ENCODE peak calls at places on chromosome 2, in six cellular contexts. Y, B, I, W, C and Q are unnamed samples.

GRCh38 chr2:58055027-58055786 is 8.6 kb downstream of the VRK2 start:
- DNase-seq in Y (no peak), I (no peak), B (no peak), C (no peak), W (no peak), Q (no peak)

GRCh38 chr2:118119158-118119715 is 31.0 kb downstream of the INSIG2 start:
- DNase-seq in B (no peak), W (no peak), Y (no peak), I (no peak), C (no peak), Q (no peak)

GRCh38 chr2:219812672-219813071 is 185.2 kb downstream of the SLC4A3 start:
- DNase-seq in I (no peak), B (no peak), W (no peak), Y (no peak), C (no peak), Q (no peak)

GRCh38 chr2:122643725-122644329 is 888.4 kb downstream of the TSN start:
- DNase-seq in C (no peak), B (no peak), W (peak), I (no peak), Y (no peak), Q (no peak)

GRCh38 chr2:133171396-133172004 is 396.8 kb downstream of the NCKAP5 start:
- DNase-seq in C (peak), Y (no peak), W (peak), I (no peak), B (no peak), Q (peak)

GRCh38 chr2:102005989-102006885 is 14.5 kb downstream of the IL1R2 start:
- DNase-seq in Y (no peak), B (no peak), I (no peak), W (peak), C (peak), Q (peak)

GRCh38 chr2:855177-855576 is 95.5 kb upstream of the SNTG2 start:
- DNase-seq in I (no peak), C (no peak), W (no peak), B (no peak), Y (no peak), Q (no peak)

GRCh38 chr2:130302164-130302886 is 40.4 kb upstream of the IMP4 start:
- DNase-seq in C (no peak), Y (peak), B (no peak), I (no peak), W (no peak), Q (no peak)

GRCh38 chr2:150859162-150859561 is 371.7 kb upstream of the RND3 start:
- DNase-seq in C (no peak), I (no peak), B (no peak), Y (no peak), W (no peak), Q (no peak)

GRCh38 chr2:224884188-224884587 is 158.1 kb downstream of the DOCK10 start:
- DNase-seq in B (no peak), Y (no peak), I (no peak), W (no peak), C (no peak), Q (no peak)

GRCh38 chr2:62216616-62217015 is 20.7 kb downstream of the B3GNT2 start:
- DNase-seq in B (peak), I (peak), W (no peak), Y (no peak), C (no peak), Q (no peak)

GRCh38 chr2:236517463-236518077 is 52.1 kb upstream of the ACKR3 start:
- DNase-seq in W (no peak), C (no peak), I (no peak), Y (no peak), B (no peak), Q (no peak)

GRCh38 chr2:184599875-184600227 is 1.5 kb downstream of the ZNF804A start:
- DNase-seq in C (no peak), I (no peak), Y (no peak), B (no peak), W (no peak), Q (no peak)

GRCh38 chr2:149175956-149176355 is 137.5 kb downstream of the LYPD6B start:
- DNase-seq in B (no peak), C (no peak), Y (no peak), W (no peak), I (no peak), Q (no peak)

GRCh38 chr2:237967463-237967871 is 653 bp downstream of the UBE2F start:
- DNase-seq in Y (peak), W (no peak), B (peak), I (no peak), C (peak), Q (no peak)

GRCh38 chr2:63048367-63049171 is 2.1 kb upstream of the OTX1 start:
- DNase-seq in I (no peak), W (no peak), C (no peak), Y (peak), B (no peak), Q (no peak)

GRCh38 chr2:120763516-120763915 is 27.8 kb downstream of the GLI2 start:
- DNase-seq in Y (peak), I (no peak), C (peak), B (peak), W (no peak), Q (no peak)

GRCh38 chr2:89850481-89850880 is 1159.0 kb downstream of the RPIA start:
- DNase-seq in C (no peak), W (no peak), I (no peak), Y (peak), B (no peak), Q (no peak)

GRCh38 chr2:233679176-233679575 is 2.5 kb upstream of the UGT1A7 start:
- DNase-seq in B (no peak), C (no peak), W (peak), I (no peak), Y (no peak), Q (no peak)

GRCh38 chr2:15941970-15942710 is 1.8 kb downstream of the MYCN start:
- DNase-seq in B (peak), Y (no peak), I (no peak), W (no peak), C (peak), Q (peak)

GRCh38 chr2:53018830-53019425 is 748.7 kb upstream of the CHAC2 start:
- DNase-seq in I (no peak), W (no peak), B (no peak), C (peak), Y (no peak), Q (no peak)

DNA sequence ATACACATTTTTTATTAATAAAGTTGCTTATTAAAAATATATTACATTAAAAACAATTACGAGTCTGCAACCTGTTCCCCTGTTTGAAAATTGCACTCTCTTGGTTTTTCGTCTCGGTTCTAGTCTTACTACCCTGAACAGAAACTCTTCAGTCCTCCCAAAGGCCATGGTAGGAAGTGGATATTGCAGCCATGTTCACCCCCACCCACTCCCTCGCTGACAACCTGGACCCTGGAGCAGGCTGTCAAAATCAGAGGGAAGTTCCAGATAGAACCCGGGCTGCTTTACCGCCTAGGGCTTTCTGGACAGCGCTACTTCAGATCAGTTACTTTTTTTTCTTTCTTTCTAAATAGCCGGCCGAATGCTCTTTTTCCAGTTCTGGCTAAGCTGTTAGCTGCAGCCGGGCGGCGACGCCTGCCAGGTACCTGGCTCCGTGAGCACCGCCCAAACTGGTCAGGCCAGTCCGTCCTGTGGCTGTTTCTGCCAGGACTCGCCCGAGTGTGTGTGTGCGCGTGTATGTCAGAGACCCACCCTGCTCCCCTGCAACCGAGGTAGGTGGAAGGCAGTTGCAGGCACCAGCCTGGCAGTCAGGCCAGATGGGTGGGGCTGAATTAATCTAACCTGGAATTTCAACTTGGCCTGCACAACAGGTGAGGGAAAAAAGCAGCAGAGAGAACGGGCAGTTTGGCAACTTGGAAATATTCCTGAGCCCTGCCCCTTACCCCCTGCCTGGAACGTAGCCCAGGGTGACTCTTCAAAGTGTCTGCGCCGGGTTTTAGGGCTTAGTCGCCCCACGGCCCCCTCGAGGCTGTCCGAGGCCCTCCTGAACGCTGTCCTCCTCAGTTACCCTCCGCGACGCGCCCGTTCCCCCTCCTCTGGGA is 1.1 kb upstream of the TET3 start:
- DNase-seq in C (peak), Y (peak), W (peak), B (peak), I (no peak), Q (no peak)
- TF ChIP-seq POLR2A in C (peak), Y (no peak), W (no peak), B (no peak), I (no peak), Q (peak)

GRCh38 chr2:106192752-106193490 is 1.2 kb downstream of the UXS1 start:
- DNase-seq in I (no peak), W (no peak), C (peak), B (peak), Y (no peak), Q (peak)
- TF ChIP-seq POLR2A in I (no peak), W (peak), C (no peak), B (no peak), Y (no peak), Q (peak)

GRCh38 chr2:37920570-37920969 is 4.5 kb upstream of the RMDN2 start:
- DNase-seq in B (no peak), W (no peak), I (no peak), Y (no peak), C (no peak), Q (no peak)

GRCh38 chr2:37926635-37927034 is 1.5 kb downstream of the RMDN2 start:
- DNase-seq in B (no peak), Y (no peak), W (no peak), I (no peak), C (no peak), Q (no peak)

GRCh38 chr2:37923308-37924055 is 1.6 kb upstream of the RMDN2 start:
- DNase-seq in I (no peak), B (no peak), Y (no peak), C (no peak), W (no peak), Q (no peak)

GRCh38 chr2:37928377-37928776 is 3.3 kb downstream of the RMDN2 start:
- DNase-seq in B (no peak), Y (no peak), C (no peak), W (no peak), I (no peak), Q (no peak)

GRCh38 chr2:37925063-37925897 is at the start of gene RMDN2:
- DNase-seq in C (peak), W (peak), I (peak), Y (peak), B (peak), Q (peak)
- TF ChIP-seq POLR2A in C (peak), W (peak), I (peak), Y (no peak), B (peak), Q (peak)

DNA sequence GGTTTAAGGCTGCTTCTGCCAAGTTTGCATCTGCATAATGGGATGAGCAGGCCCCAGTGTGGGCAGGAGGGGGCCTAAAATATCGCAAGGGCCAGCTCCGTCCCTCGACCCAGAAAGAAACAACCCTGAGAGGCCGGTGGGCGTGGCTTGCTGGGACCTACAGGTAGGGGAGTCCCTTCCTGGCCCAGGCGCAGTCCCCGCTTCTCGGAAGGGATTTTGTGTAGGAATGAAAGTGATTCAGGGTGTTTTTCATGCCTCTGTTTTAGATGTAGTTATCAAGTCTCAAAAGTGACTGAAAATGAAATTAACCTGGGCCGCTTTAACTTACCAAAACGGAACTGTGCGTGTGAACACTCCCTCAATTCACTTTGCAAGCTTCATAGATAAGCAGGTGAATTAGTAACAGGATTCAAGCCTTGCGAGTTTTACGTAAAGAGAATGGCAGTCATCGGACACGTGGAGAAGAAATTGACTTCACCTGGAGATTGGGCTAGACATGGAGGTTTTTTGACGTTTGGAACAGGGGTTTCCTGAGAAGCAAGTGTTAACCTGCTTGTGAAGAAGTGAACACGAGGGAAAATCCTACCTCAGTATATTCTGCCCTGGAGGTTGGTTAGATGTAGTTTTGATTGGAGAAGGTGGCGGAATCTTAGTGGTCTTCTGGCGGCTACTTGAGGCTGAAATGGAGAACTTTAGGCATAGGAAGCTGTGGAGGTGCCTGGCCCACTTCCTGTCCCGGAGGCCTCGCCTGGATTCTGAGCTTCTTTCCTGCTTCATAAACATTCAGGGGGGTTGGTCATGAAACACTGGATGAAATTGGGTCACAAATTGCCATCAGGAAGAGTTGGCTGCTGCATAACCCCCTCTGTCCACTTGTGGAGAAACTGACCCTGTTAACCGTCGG is 1.7 kb downstream of the NCK2 start:
- DNase-seq in W (peak), C (no peak), I (peak), B (peak), Y (peak), Q (peak)
- TF ChIP-seq POLR2A in W (no peak), C (no peak), I (no peak), B (no peak), Y (no peak), Q (peak)

GRCh38 chr2:119759451-119760236 is at the start of gene PTPN4:
- DNase-seq in W (peak), B (peak), C (peak), I (peak), Y (peak), Q (peak)
- TF ChIP-seq POLR2A in W (peak), B (peak), C (peak), I (peak), Y (peak), Q (peak)

GRCh38 chr2:84965192-84965516 is 5.8 kb upstream of the KCMF1 start:
- DNase-seq in W (no peak), Y (no peak), B (no peak), I (no peak), C (no peak), Q (no peak)

GRCh38 chr2:84963692-84964405 is 7.1 kb upstream of the KCMF1 start:
- DNase-seq in B (no peak), W (no peak), C (no peak), Y (no peak), I (no peak), Q (no peak)

GRCh38 chr2:84964406-84965191 is 6.4 kb upstream of the KCMF1 start:
- DNase-seq in Y (no peak), C (no peak), B (no peak), I (no peak), W (no peak), Q (no peak)

GRCh38 chr2:84962917-84963316 is 8.0 kb upstream of the KCMF1 start:
- DNase-seq in I (no peak), W (no peak), Y (no peak), B (no peak), C (no peak), Q (no peak)

DNA sequence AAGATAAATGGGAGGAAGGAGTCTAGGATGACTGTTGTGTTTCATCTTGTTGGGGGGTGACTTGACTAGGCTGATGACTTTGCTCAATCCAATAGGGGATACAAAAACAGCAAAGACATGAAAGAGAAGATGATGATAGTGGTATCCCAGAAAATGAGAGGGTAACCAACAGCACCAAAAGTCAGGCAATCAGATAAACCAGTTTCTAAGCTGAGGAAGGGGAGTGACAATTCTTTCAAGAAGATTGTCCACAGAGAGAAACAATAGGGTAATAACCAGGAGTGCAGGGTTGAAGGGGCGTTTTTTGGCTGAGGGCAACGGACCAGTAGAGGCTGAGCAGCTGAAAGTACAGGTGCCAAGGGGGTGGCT is 7.7 kb upstream of the KCMF1 start:
- DNase-seq in I (no peak), C (no peak), W (no peak), Y (no peak), B (no peak), Q (no peak)
- TF ChIP-seq POLR2A in I (no peak), C (no peak), W (no peak), Y (no peak), B (no peak), Q (no peak)

GRCh38 chr2:201090574-201090973 is 18.8 kb downstream of the NDUFB3 start:
- DNase-seq in Y (no peak), C (no peak), I (no peak), W (no peak), B (no peak), Q (no peak)

GRCh38 chr2:201084863-201085262 is 13.1 kb downstream of the NDUFB3 start:
- DNase-seq in C (no peak), B (no peak), Y (no peak), I (no peak), W (no peak), Q (no peak)
- TF ChIP-seq POLR2A in C (no peak), B (no peak), Y (no peak), I (no peak), W (no peak), Q (no peak)

GRCh38 chr2:213249502-213249901 is 34.8 kb upstream of the SPAG16 start:
- DNase-seq in C (no peak), I (no peak), W (no peak), Y (no peak), B (no peak), Q (no peak)
- TF ChIP-seq POLR2A in C (no peak), I (no peak), W (no peak), Y (no peak), B (no peak), Q (no peak)

GRCh38 chr2:232574674-232575403 is 24.4 kb downstream of the EIF4E2 start:
- DNase-seq in Y (no peak), W (no peak), B (no peak), I (no peak), C (no peak), Q (no peak)
- TF ChIP-seq POLR2A in Y (no peak), W (no peak), B (no peak), I (no peak), C (no peak), Q (no peak)